ENCODE peak calls at places on chromosomes 16 and 17, in six cellular contexts. One of them, this sample, is unnamed.
A peak's percentile ranks its signal among the peaks of the same experiment; 100 is the strongest.

GRCh38 chr16:57367111-57367752 is 5.1 kb upstream of the CX3CL1 start:
- DNase-seq in H9: no peak
- DNase-seq in IMR-90: no peak
- DNase-seq in neuronal stem cell: no peak
- DNase-seq in trophoblast cell: no peak
- DNase-seq in H1: no peak
- DNase-seq in this sample: no peak

GRCh38 chr16:74201561-74201960 is 95.1 kb upstream of the PSMD7 start:
- DNase-seq in H9: no peak
- DNase-seq in IMR-90: no peak
- DNase-seq in neuronal stem cell: no peak
- DNase-seq in trophoblast cell: no peak
- DNase-seq in H1: no peak
- DNase-seq in this sample: no peak

GRCh38 chr17:44354582-44355309 is 8.9 kb downstream of the FAM171A2 start:
- DNase-seq in H9: peak; percentile 91
- DNase-seq in IMR-90: no peak
- DNase-seq in neuronal stem cell: peak; percentile 72
- DNase-seq in trophoblast cell: peak; percentile 58
- DNase-seq in H1: peak; percentile 96
- DNase-seq in this sample: no peak

GRCh38 chr16:19415461-19415860 is 2.2 kb upstream of the TMC5 start:
- DNase-seq in H9: no peak
- DNase-seq in IMR-90: no peak
- DNase-seq in neuronal stem cell: no peak
- DNase-seq in trophoblast cell: no peak
- DNase-seq in H1: no peak
- DNase-seq in this sample: no peak

GRCh38 chr16:15782573-15783365 is 74.1 kb downstream of the MYH11 start:
- DNase-seq in H9: peak; percentile 43
- DNase-seq in IMR-90: peak; percentile 16
- DNase-seq in neuronal stem cell: no peak
- DNase-seq in trophoblast cell: no peak
- DNase-seq in H1: no peak
- DNase-seq in this sample: no peak

GRCh38 chr16:3787924-3788661 is 70.8 kb upstream of the TRAP1 start:
- DNase-seq in H9: no peak
- DNase-seq in IMR-90: no peak
- DNase-seq in neuronal stem cell: no peak
- DNase-seq in trophoblast cell: no peak
- DNase-seq in H1: no peak
- DNase-seq in this sample: no peak

GRCh38 chr16:78490847-78491246 is 391.4 kb downstream of the WWOX start:
- DNase-seq in H9: no peak
- DNase-seq in IMR-90: no peak
- DNase-seq in neuronal stem cell: no peak
- DNase-seq in trophoblast cell: no peak
- DNase-seq in H1: no peak
- DNase-seq in this sample: no peak

GRCh38 chr17:72591500-72592241 is 470.9 kb downstream of the SOX9 start:
- DNase-seq in H9: peak; percentile 63
- DNase-seq in IMR-90: no peak
- DNase-seq in neuronal stem cell: peak; percentile 45
- DNase-seq in trophoblast cell: peak; percentile 27
- DNase-seq in H1: peak; percentile 60
- DNase-seq in this sample: peak; percentile 35

GRCh38 chr17:17028059-17028877 is 14.0 kb upstream of the MPRIP start:
- DNase-seq in H9: peak; percentile 96
- DNase-seq in IMR-90: peak; percentile 35
- DNase-seq in neuronal stem cell: peak; percentile 41
- DNase-seq in trophoblast cell: peak; percentile 99
- DNase-seq in H1: peak; percentile 66
- DNase-seq in this sample: peak; percentile 48

GRCh38 chr16:87337247-87337646 is 20.1 kb upstream of the C16orf95 start:
- DNase-seq in H9: no peak
- DNase-seq in IMR-90: no peak
- DNase-seq in neuronal stem cell: no peak
- DNase-seq in trophoblast cell: no peak
- DNase-seq in H1: no peak
- DNase-seq in this sample: no peak

DNA sequence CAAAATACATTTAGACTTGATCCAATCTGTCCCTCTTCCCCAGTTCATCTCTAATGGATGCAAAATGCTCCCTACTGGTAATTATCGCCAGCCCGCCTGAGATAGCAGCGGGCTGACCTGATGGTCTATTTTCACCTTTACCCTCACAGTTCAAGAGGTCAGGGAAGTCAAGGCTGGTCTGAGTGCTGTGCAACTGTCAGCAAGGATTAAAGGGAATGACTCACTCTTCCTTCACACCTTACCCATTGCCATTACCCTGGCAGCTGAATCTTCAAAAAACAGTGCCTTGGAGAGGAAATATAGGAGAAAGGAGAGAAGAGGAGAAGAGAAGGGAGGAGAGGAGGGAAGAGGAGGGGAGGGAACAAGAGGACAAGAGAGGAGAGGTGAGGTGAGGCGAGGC is 36.3 kb downstream of the GRB7 start:
- DNase-seq in H9: no peak
- DNase-seq in IMR-90: no peak
- DNase-seq in neuronal stem cell: no peak
- DNase-seq in trophoblast cell: no peak
- DNase-seq in H1: no peak
- DNase-seq in this sample: no peak
- H3K9ac ChIP-seq in H9: no peak overlapping the region
- H3K9ac ChIP-seq in IMR-90: no peak overlapping the region
- H3K9ac ChIP-seq in neuronal stem cell: no peak overlapping the region
- H3K9ac ChIP-seq in trophoblast cell: no peak overlapping the region
- H3K9ac ChIP-seq in H1: no peak overlapping the region
- H3K9ac ChIP-seq in this sample: no peak overlapping the region

GRCh38 chr16:1049113-1049975 is 23.2 kb upstream of the SSTR5 start:
- DNase-seq in H9: no peak
- DNase-seq in IMR-90: no peak
- DNase-seq in neuronal stem cell: no peak
- DNase-seq in trophoblast cell: no peak
- DNase-seq in H1: no peak
- DNase-seq in this sample: no peak

GRCh38 chr16:1049976-1050247 is 22.6 kb upstream of the SSTR5 start:
- DNase-seq in H9: no peak
- DNase-seq in IMR-90: no peak
- DNase-seq in neuronal stem cell: no peak
- DNase-seq in trophoblast cell: no peak
- DNase-seq in H1: no peak
- DNase-seq in this sample: no peak

GRCh38 chr16:1050466-1050865 is 22.1 kb upstream of the SSTR5 start:
- DNase-seq in H9: no peak
- DNase-seq in IMR-90: no peak
- DNase-seq in neuronal stem cell: no peak
- DNase-seq in trophoblast cell: no peak
- DNase-seq in H1: no peak
- DNase-seq in this sample: no peak

GRCh38 chr16:1051446-1051845 is 21.1 kb upstream of the SSTR5 start:
- DNase-seq in H9: no peak
- DNase-seq in IMR-90: no peak
- DNase-seq in neuronal stem cell: no peak
- DNase-seq in trophoblast cell: no peak
- DNase-seq in H1: no peak
- DNase-seq in this sample: no peak

GRCh38 chr16:1050921-1051320 is 21.6 kb upstream of the SSTR5 start:
- DNase-seq in H9: no peak
- DNase-seq in IMR-90: no peak
- DNase-seq in neuronal stem cell: no peak
- DNase-seq in trophoblast cell: no peak
- DNase-seq in H1: no peak
- DNase-seq in this sample: no peak
- H3K14ac ChIP-seq in H9: no peak overlapping the region
- H3K14ac ChIP-seq in IMR-90: no peak overlapping the region
- H3K14ac ChIP-seq in neuronal stem cell: no peak overlapping the region
- H3K14ac ChIP-seq in trophoblast cell: no peak overlapping the region
- H3K14ac ChIP-seq in H1: no peak overlapping the region
- H3K14ac ChIP-seq in this sample: no peak overlapping the region

DNA sequence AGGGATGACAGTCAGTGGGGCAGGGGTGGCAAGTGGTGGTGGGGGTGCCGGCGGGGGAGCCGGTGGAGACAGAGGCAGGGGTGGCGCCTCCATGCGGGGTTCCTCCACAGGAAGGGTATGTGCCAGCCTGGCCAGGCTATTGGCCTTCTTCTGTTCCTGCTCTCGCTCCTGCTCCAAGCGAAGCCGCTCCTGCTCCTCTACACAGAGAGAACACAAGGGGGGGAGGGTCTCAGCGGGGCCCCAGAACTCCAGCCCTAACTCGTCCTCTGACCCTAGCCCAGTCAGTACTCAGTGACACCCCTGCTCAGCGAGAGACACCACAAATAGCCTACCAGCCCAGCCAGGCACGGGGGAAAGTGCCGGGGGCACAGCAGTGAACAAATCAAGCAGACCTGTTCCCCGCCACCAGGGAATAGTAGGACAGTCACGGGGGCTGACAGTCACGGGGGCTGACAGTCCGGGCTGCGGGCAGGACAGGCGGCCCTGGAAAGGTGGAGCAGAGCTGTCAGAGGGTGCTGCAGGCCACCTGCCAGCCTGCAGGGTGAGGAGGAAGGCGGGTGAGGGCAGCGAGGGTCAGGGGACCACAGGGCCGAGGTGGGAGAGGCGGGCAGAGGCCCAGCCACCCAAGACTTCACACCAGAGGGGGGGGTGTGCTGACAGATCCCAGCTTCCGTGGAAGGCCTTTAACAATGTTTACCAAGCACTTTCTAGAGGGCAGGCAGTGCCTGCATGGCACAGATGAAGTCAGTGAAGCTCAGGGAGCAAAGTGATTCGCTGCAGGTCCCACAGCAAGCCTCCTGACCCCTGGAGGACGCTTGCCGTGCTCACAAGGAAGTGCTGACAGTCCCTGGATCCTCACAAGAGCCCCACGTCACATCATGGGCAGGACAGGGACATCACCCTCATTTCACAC is 5.3 kb downstream of the MNT start:
- DNase-seq in H9: peak; percentile 40
- DNase-seq in IMR-90: peak; percentile 58
- DNase-seq in neuronal stem cell: no peak
- DNase-seq in trophoblast cell: peak; percentile 37
- DNase-seq in H1: no peak
- DNase-seq in this sample: peak; percentile 91
- H3K9ac ChIP-seq in H9: no peak overlapping the region
- H3K9ac ChIP-seq in IMR-90: peak overlapping the region; percentile 59
- H3K9ac ChIP-seq in neuronal stem cell: peak overlapping the region; percentile 86
- H3K9ac ChIP-seq in trophoblast cell: peak overlapping the region; percentile 17
- H3K9ac ChIP-seq in H1: no peak overlapping the region
- H3K9ac ChIP-seq in this sample: peak overlapping the region; percentile 80

GRCh38 chr17:74134991-74135390 is 68.5 kb upstream of the RPL38 start:
- DNase-seq in H9: peak; percentile 18
- DNase-seq in IMR-90: no peak
- DNase-seq in neuronal stem cell: no peak
- DNase-seq in trophoblast cell: no peak
- DNase-seq in H1: no peak
- DNase-seq in this sample: no peak
- H3K14ac ChIP-seq in H9: no peak overlapping the region
- H3K14ac ChIP-seq in IMR-90: no peak overlapping the region
- H3K14ac ChIP-seq in neuronal stem cell: no peak overlapping the region
- H3K14ac ChIP-seq in trophoblast cell: no peak overlapping the region
- H3K14ac ChIP-seq in H1: no peak overlapping the region
- H3K14ac ChIP-seq in this sample: no peak overlapping the region

This sample was measured in mesenchymal stem cell.